ENCODE peak calls at places on chromosome 6, in eight cellular contexts. O is neural crest cell, Z is type B pancreatic cell, X is lower lobe of right lung, B is upper lobe of right lung, G is Caco-2, Q is spleen, P is fibroblast of the aortic adventitia. L is an unnamed sample.

GRCh38 chr6:118706702-118707101 is 55.3 kb upstream of the CEP85L start:
- DNase-seq in O (no peak), Z (no peak), X (no peak), B (no peak), G (no peak), Q (no peak), P (no peak), L (no peak)

GRCh38 chr6:44307217-44307616 is 5.9 kb downstream of the AARS2 start:
- DNase-seq in O (no peak), Z (no peak), X (no peak), B (no peak), G (no peak), Q (no peak), P (no peak), L (no peak)

GRCh38 chr6:158476389-158476788 is 83.5 kb upstream of the TMEM181 start:
- DNase-seq in O (no peak), Z (no peak), X (no peak), B (no peak), G (no peak), Q (no peak), P (no peak), L (no peak)

GRCh38 chr6:69895396-69895795 is 29.0 kb downstream of the COL19A1 start:
- DNase-seq in O (no peak), Z (no peak), X (no peak), B (no peak), G (no peak), Q (no peak), P (no peak), L (no peak)

GRCh38 chr6:15622045-15622750 is 40.6 kb downstream of the DTNBP1 start:
- DNase-seq in O (no peak), Z (no peak), X (no peak), B (no peak), G (no peak), Q (no peak), P (no peak), L (no peak)

GRCh38 chr6:114075300-114075699 is 104.4 kb upstream of the HDAC2 start:
- DNase-seq in O (no peak), Z (no peak), X (no peak), B (no peak), G (no peak), Q (no peak), P (no peak), L (no peak)

GRCh38 chr6:7542065-7542877 is 800 bp downstream of the DSP start:
- DNase-seq in O (peak; percentile 40), Z (peak; percentile 81), X (peak; percentile 66), B (peak; percentile 70), G (peak; percentile 52), Q (peak; percentile 86), P (no peak), L (no peak)

GRCh38 chr6:125700591-125701353 is 48.7 kb upstream of the HEY2 start:
- DNase-seq in O (peak; percentile 16), Z (no peak), X (no peak), B (no peak), G (no peak), Q (no peak), P (no peak), L (no peak)

GRCh38 chr6:144895313-144895712 is 610.2 kb downstream of the UTRN start:
- DNase-seq in O (no peak), Z (no peak), X (no peak), B (no peak), G (no peak), Q (no peak), P (no peak), L (no peak)

GRCh38 chr6:144893737-144894151 is 608.6 kb downstream of the UTRN start:
- DNase-seq in O (no peak), Z (no peak), X (no peak), B (no peak), G (peak; percentile 31), Q (no peak), P (no peak), L (no peak)

GRCh38 chr6:144895890-144896289 is 610.8 kb downstream of the UTRN start:
- DNase-seq in O (no peak), Z (no peak), X (no peak), B (no peak), G (no peak), Q (no peak), P (no peak), L (no peak)

GRCh38 chr6:144896296-144896695 is 611.2 kb downstream of the UTRN start:
- DNase-seq in O (no peak), Z (no peak), X (no peak), B (no peak), G (no peak), Q (no peak), P (no peak), L (no peak)

DNA sequence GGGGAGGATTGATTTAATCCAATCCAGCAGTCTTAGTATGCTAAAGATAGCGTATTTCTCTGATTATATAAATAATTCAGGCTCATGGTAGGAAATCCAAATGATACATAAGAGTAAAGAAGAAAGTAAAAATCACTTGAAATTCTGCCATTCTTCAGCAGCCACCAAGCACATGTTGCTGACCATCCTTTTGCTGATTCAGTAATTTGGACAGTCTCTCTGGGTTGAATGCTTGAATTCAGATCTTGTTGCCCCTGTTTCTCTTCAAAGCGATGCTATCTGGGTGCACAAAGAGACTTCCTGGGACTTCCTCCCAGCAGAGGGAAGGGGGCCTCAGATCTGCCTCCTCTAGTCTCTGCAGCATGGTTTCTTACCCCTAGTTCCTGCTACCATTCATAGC is 609.1 kb downstream of the UTRN start:
- DNase-seq in O (no peak), Z (no peak), X (no peak), B (no peak), G (no peak), Q (no peak), P (no peak), L (no peak)
- TF ChIP-seq CTCF in O (no peak), Z (no peak), X (no peak), B (no peak), G (no peak), Q (no peak), P (no peak), L (no peak)

GRCh38 chr6:33160728-33161323 is 31.4 kb downstream of the COL11A2 start:
- DNase-seq in O (no peak), Z (no peak), X (peak; percentile 74), B (peak; percentile 82), G (no peak), Q (no peak), P (peak; percentile 97), L (peak; percentile 71)

GRCh38 chr6:33162471-33162870 is 29.8 kb downstream of the COL11A2 start:
- DNase-seq in O (no peak), Z (no peak), X (no peak), B (no peak), G (no peak), Q (no peak), P (no peak), L (no peak)

GRCh38 chr6:33156964-33157363 is 35.3 kb downstream of the COL11A2 start:
- DNase-seq in O (no peak), Z (no peak), X (no peak), B (no peak), G (no peak), Q (no peak), P (no peak), L (no peak)

GRCh38 chr6:33161354-33162320 is 30.6 kb downstream of the COL11A2 start:
- DNase-seq in O (peak; percentile 86), Z (peak; percentile 89), X (peak; percentile 90), B (peak; percentile 93), G (peak; percentile 86), Q (peak; percentile 96), P (peak; percentile 54), L (peak; percentile 8)

GRCh38 chr6:33160096-33160495 is 32.2 kb downstream of the COL11A2 start:
- DNase-seq in O (no peak), Z (no peak), X (no peak), B (no peak), G (no peak), Q (no peak), P (no peak), L (no peak)
- TF ChIP-seq CTCF in O (no peak), Z (no peak), X (no peak), B (no peak), G (no peak), Q (no peak), P (no peak), L (no peak)

GRCh38 chr6:39365281-39366074 is 43.0 kb upstream of the KCNK16 start:
- DNase-seq in O (no peak), Z (no peak), X (no peak), B (no peak), G (no peak), Q (no peak), P (no peak), L (no peak)

GRCh38 chr6:39375405-39375804 is 52.9 kb upstream of the KCNK16 start:
- DNase-seq in O (no peak), Z (no peak), X (no peak), B (no peak), G (no peak), Q (no peak), P (no peak), L (no peak)

GRCh38 chr6:39366875-39367618 is 44.5 kb upstream of the KCNK16 start:
- DNase-seq in O (no peak), Z (no peak), X (no peak), B (no peak), G (no peak), Q (no peak), P (no peak), L (no peak)

GRCh38 chr6:39367661-39368060 is 45.2 kb upstream of the KCNK16 start:
- DNase-seq in O (no peak), Z (no peak), X (no peak), B (no peak), G (no peak), Q (no peak), P (no peak), L (no peak)

GRCh38 chr6:39370021-39370420 is 47.5 kb upstream of the KCNK16 start:
- DNase-seq in O (no peak), Z (no peak), X (no peak), B (no peak), G (no peak), Q (no peak), P (no peak), L (no peak)
- TF ChIP-seq CTCF in O (peak; percentile 17), Z (no peak), X (no peak), B (peak; percentile 7), G (no peak), Q (no peak), P (no peak), L (peak; percentile 16)

GRCh38 chr6:31947864-31948263 is 2.0 kb downstream of the CFB start:
- DNase-seq in O (no peak), Z (no peak), X (no peak), B (no peak), G (no peak), Q (peak; percentile 7), P (no peak), L (no peak)

GRCh38 chr6:31948306-31948705 is 2.4 kb downstream of the CFB start:
- DNase-seq in O (no peak), Z (no peak), X (no peak), B (no peak), G (no peak), Q (peak; percentile 6), P (no peak), L (no peak)

GRCh38 chr6:31946370-31946885 is 533 bp downstream of the CFB start:
- DNase-seq in O (no peak), Z (no peak), X (no peak), B (no peak), G (no peak), Q (peak; percentile 58), P (no peak), L (no peak)

GRCh38 chr6:31945507-31946369 is at the start of gene CFB:
- DNase-seq in O (no peak), Z (no peak), X (peak; percentile 80), B (peak; percentile 79), G (peak; percentile 88), Q (peak; percentile 70), P (peak; percentile 94), L (peak; percentile 68)

GRCh38 chr6:31947070-31947675 is 1.3 kb downstream of the CFB start:
- DNase-seq in O (no peak), Z (no peak), X (no peak), B (no peak), G (no peak), Q (peak; percentile 41), P (no peak), L (no peak)
- TF ChIP-seq CTCF in O (no peak), Z (no peak), X (no peak), B (no peak), G (no peak), Q (no peak), P (no peak), L (no peak)